ENCODE peak calls at places on chromosomes 4 and X, in nine cellular contexts. One of them, this sample, is unnamed.
A peak's percentile ranks its signal among the peaks of the same experiment; 100 is the strongest.

GRCh38 chrX:111216293-111216801 is 53.9 kb downstream of the CAPN6 start:
- DNase-seq in kidney: no peak
- DNase-seq in cardiac muscle cell: no peak
- DNase-seq in CD8-positive, alpha-beta memory T cell: no peak
- DNase-seq in astrocyte: no peak
- DNase-seq in fibroblast of lung: no peak
- DNase-seq in GM12865: no peak
- DNase-seq in BJ: no peak
- DNase-seq in tibial nerve: no peak
- DNase-seq in this sample: no peak

GRCh38 chr4:122874194-122874593 is 47.6 kb downstream of the FGF2 start:
- DNase-seq in kidney: no peak
- DNase-seq in cardiac muscle cell: peak; percentile 90
- DNase-seq in CD8-positive, alpha-beta memory T cell: no peak
- DNase-seq in astrocyte: peak; percentile 82
- DNase-seq in fibroblast of lung: peak; percentile 88
- DNase-seq in GM12865: no peak
- DNase-seq in BJ: peak; percentile 62
- DNase-seq in tibial nerve: no peak
- DNase-seq in this sample: peak; percentile 63

GRCh38 chrX:39613997-39614679 is 483.6 kb downstream of the BCOR start:
- DNase-seq in kidney: no peak
- DNase-seq in cardiac muscle cell: no peak
- DNase-seq in CD8-positive, alpha-beta memory T cell: no peak
- DNase-seq in astrocyte: no peak
- DNase-seq in fibroblast of lung: no peak
- DNase-seq in GM12865: peak; percentile 75
- DNase-seq in BJ: no peak
- DNase-seq in tibial nerve: no peak
- DNase-seq in this sample: no peak

GRCh38 chrX:47573334-47574095 is 8.7 kb upstream of the TIMP1 start:
- DNase-seq in kidney: peak; percentile 77
- DNase-seq in cardiac muscle cell: peak; percentile 84
- DNase-seq in CD8-positive, alpha-beta memory T cell: no peak
- DNase-seq in astrocyte: peak; percentile 58
- DNase-seq in fibroblast of lung: peak; percentile 61
- DNase-seq in GM12865: no peak
- DNase-seq in BJ: peak; percentile 43
- DNase-seq in tibial nerve: peak; percentile 34
- DNase-seq in this sample: no peak

GRCh38 chr4:184392748-184393334 is 81.5 kb downstream of the IRF2 start:
- DNase-seq in kidney: no peak
- DNase-seq in cardiac muscle cell: no peak
- DNase-seq in CD8-positive, alpha-beta memory T cell: no peak
- DNase-seq in astrocyte: no peak
- DNase-seq in fibroblast of lung: no peak
- DNase-seq in GM12865: no peak
- DNase-seq in BJ: no peak
- DNase-seq in tibial nerve: no peak
- DNase-seq in this sample: no peak

GRCh38 chr4:99151452-99151851 is 7.4 kb upstream of the ADH4 start:
- DNase-seq in kidney: no peak
- DNase-seq in cardiac muscle cell: no peak
- DNase-seq in CD8-positive, alpha-beta memory T cell: no peak
- DNase-seq in astrocyte: no peak
- DNase-seq in fibroblast of lung: no peak
- DNase-seq in GM12865: no peak
- DNase-seq in BJ: no peak
- DNase-seq in tibial nerve: no peak
- DNase-seq in this sample: no peak

GRCh38 chr4:3352505-3352904 is 59.7 kb downstream of the RGS12 start:
- DNase-seq in kidney: no peak
- DNase-seq in cardiac muscle cell: no peak
- DNase-seq in CD8-positive, alpha-beta memory T cell: no peak
- DNase-seq in astrocyte: no peak
- DNase-seq in fibroblast of lung: no peak
- DNase-seq in GM12865: no peak
- DNase-seq in BJ: no peak
- DNase-seq in tibial nerve: no peak
- DNase-seq in this sample: no peak

GRCh38 chrX:132023896-132024386 is 839 bp downstream of the STK26 start:
- DNase-seq in kidney: no peak
- DNase-seq in cardiac muscle cell: no peak
- DNase-seq in CD8-positive, alpha-beta memory T cell: peak; percentile 39
- DNase-seq in astrocyte: no peak
- DNase-seq in fibroblast of lung: no peak
- DNase-seq in GM12865: peak; percentile 85
- DNase-seq in BJ: no peak
- DNase-seq in tibial nerve: no peak
- DNase-seq in this sample: no peak

GRCh38 chr4:170399894-170400293 is 310.1 kb upstream of the AADAT start:
- DNase-seq in kidney: no peak
- DNase-seq in cardiac muscle cell: no peak
- DNase-seq in CD8-positive, alpha-beta memory T cell: no peak
- DNase-seq in astrocyte: no peak
- DNase-seq in fibroblast of lung: no peak
- DNase-seq in GM12865: no peak
- DNase-seq in BJ: peak; percentile 21
- DNase-seq in tibial nerve: no peak
- DNase-seq in this sample: no peak

GRCh38 chr4:146095091-146095690 is 80.3 kb upstream of the LSM6 start:
- DNase-seq in kidney: no peak
- DNase-seq in cardiac muscle cell: peak; percentile 79
- DNase-seq in CD8-positive, alpha-beta memory T cell: no peak
- DNase-seq in astrocyte: peak; percentile 12
- DNase-seq in fibroblast of lung: peak; percentile 42
- DNase-seq in GM12865: peak; percentile 79
- DNase-seq in BJ: no peak
- DNase-seq in tibial nerve: no peak
- DNase-seq in this sample: peak; percentile 14

GRCh38 chrX:39112143-39112542 is 310.9 kb downstream of the MID1IP1 start:
- DNase-seq in kidney: no peak
- DNase-seq in cardiac muscle cell: peak; percentile 1
- DNase-seq in CD8-positive, alpha-beta memory T cell: no peak
- DNase-seq in astrocyte: peak; percentile 71
- DNase-seq in fibroblast of lung: peak; percentile 79
- DNase-seq in GM12865: no peak
- DNase-seq in BJ: no peak
- DNase-seq in tibial nerve: no peak
- DNase-seq in this sample: no peak

GRCh38 chrX:131728295-131729145 is 184.6 kb downstream of the OR13H1 start:
- DNase-seq in kidney: no peak
- DNase-seq in cardiac muscle cell: no peak
- DNase-seq in CD8-positive, alpha-beta memory T cell: no peak
- DNase-seq in astrocyte: peak; percentile 49
- DNase-seq in fibroblast of lung: peak; percentile 65
- DNase-seq in GM12865: no peak
- DNase-seq in BJ: no peak
- DNase-seq in tibial nerve: no peak
- DNase-seq in this sample: no peak

GRCh38 chrX:20139966-20140365 is 1.7 kb downstream of the EIF1AX start:
- DNase-seq in kidney: no peak
- DNase-seq in cardiac muscle cell: peak; percentile 28
- DNase-seq in CD8-positive, alpha-beta memory T cell: no peak
- DNase-seq in astrocyte: peak; percentile 67
- DNase-seq in fibroblast of lung: peak; percentile 73
- DNase-seq in GM12865: no peak
- DNase-seq in BJ: peak; percentile 39
- DNase-seq in tibial nerve: no peak
- DNase-seq in this sample: peak; percentile 19

GRCh38 chr4:70892086-70892769 is 9.9 kb upstream of the MOB1B start:
- DNase-seq in kidney: no peak
- DNase-seq in cardiac muscle cell: peak; percentile 24
- DNase-seq in CD8-positive, alpha-beta memory T cell: no peak
- DNase-seq in astrocyte: no peak
- DNase-seq in fibroblast of lung: no peak
- DNase-seq in GM12865: no peak
- DNase-seq in BJ: no peak
- DNase-seq in tibial nerve: peak; percentile 56
- DNase-seq in this sample: peak; percentile 39

GRCh38 chr4:5791654-5792053 is 80.7 kb downstream of the EVC start:
- DNase-seq in kidney: peak; percentile 43
- DNase-seq in cardiac muscle cell: no peak
- DNase-seq in CD8-positive, alpha-beta memory T cell: no peak
- DNase-seq in astrocyte: no peak
- DNase-seq in fibroblast of lung: no peak
- DNase-seq in GM12865: no peak
- DNase-seq in BJ: no peak
- DNase-seq in tibial nerve: no peak
- DNase-seq in this sample: no peak

GRCh38 chr4:63528592-63528991 is 880.7 kb downstream of the TECRL start:
- DNase-seq in kidney: no peak
- DNase-seq in cardiac muscle cell: no peak
- DNase-seq in CD8-positive, alpha-beta memory T cell: no peak
- DNase-seq in astrocyte: no peak
- DNase-seq in fibroblast of lung: no peak
- DNase-seq in GM12865: no peak
- DNase-seq in BJ: no peak
- DNase-seq in tibial nerve: no peak
- DNase-seq in this sample: no peak

GRCh38 chrX:134999469-134999868 is 8.7 kb downstream of the SMIM10 start:
- DNase-seq in kidney: no peak
- DNase-seq in cardiac muscle cell: peak; percentile 71
- DNase-seq in CD8-positive, alpha-beta memory T cell: no peak
- DNase-seq in astrocyte: peak; percentile 38
- DNase-seq in fibroblast of lung: peak; percentile 46
- DNase-seq in GM12865: peak; percentile 21
- DNase-seq in BJ: no peak
- DNase-seq in tibial nerve: no peak
- DNase-seq in this sample: peak; percentile 20

GRCh38 chr4:133147365-133147821 is 1.7 kb upstream of the PCDH10 start:
- DNase-seq in kidney: peak; percentile 42
- DNase-seq in cardiac muscle cell: peak; percentile 8
- DNase-seq in CD8-positive, alpha-beta memory T cell: no peak
- DNase-seq in astrocyte: no peak
- DNase-seq in fibroblast of lung: no peak
- DNase-seq in GM12865: no peak
- DNase-seq in BJ: no peak
- DNase-seq in tibial nerve: no peak
- DNase-seq in this sample: no peak
- H3K4me3 ChIP-seq in kidney: peak overlapping the region; percentile 50
- H3K4me3 ChIP-seq in cardiac muscle cell: peak overlapping the region; percentile 50
- H3K4me3 ChIP-seq in CD8-positive, alpha-beta memory T cell: no peak overlapping the region
- H3K4me3 ChIP-seq in astrocyte: peak overlapping the region; percentile 90
- H3K4me3 ChIP-seq in fibroblast of lung: peak overlapping the region; percentile 42
- H3K4me3 ChIP-seq in GM12865: no peak overlapping the region
- H3K4me3 ChIP-seq in BJ: peak overlapping the region; percentile 58
- H3K4me3 ChIP-seq in tibial nerve: peak overlapping the region; percentile 58
- H3K4me3 ChIP-seq in this sample: peak overlapping the region; percentile 66

DNA sequence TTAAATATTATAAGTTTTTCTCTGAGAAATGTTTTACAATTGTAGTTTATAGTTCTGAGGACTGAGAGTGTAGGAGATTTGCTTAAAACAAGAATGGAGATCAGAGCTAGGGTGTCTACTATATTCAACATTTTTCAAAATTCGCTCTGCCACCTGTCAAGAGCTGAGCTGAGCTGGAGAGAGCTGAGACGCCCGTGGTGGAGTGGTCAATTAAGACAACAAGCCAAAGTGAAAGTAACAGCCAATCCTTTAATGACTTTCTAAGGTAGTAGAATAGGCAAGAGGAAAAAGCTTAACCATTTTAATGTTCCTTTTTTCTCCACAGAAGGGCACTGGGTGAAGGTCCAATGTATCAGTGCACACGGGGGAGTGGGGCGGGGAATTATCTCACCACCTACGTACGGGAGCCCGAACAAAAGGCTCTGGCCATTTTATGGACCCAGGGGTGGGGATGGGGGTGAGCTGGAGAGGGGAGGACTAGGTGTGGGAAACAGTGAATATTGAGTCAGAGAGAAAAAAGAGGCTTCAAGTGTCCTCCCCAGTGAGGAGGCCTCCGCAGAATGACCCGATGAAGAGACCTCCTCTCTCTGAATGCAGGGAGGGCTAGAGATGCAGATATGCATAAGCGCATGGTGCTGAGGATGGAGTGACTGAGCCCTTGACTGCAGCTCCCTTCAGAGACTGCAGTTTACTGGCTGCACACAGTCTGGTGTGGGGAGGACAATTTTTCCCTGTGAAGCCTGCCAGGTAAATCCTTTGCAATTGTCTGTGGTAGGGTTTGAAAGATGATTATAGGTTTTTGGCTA is 60.8 kb downstream of the SPCS3 start:
- DNase-seq in kidney: no peak
- DNase-seq in cardiac muscle cell: no peak
- DNase-seq in CD8-positive, alpha-beta memory T cell: no peak
- DNase-seq in astrocyte: no peak
- DNase-seq in fibroblast of lung: no peak
- DNase-seq in GM12865: peak; percentile 7
- DNase-seq in BJ: no peak
- DNase-seq in tibial nerve: no peak
- DNase-seq in this sample: no peak
- H3K4me3 ChIP-seq in kidney: peak overlapping the region; percentile 57
- H3K4me3 ChIP-seq in cardiac muscle cell: no peak overlapping the region
- H3K4me3 ChIP-seq in CD8-positive, alpha-beta memory T cell: no peak overlapping the region
- H3K4me3 ChIP-seq in astrocyte: no peak overlapping the region
- H3K4me3 ChIP-seq in fibroblast of lung: no peak overlapping the region
- H3K4me3 ChIP-seq in GM12865: no peak overlapping the region
- H3K4me3 ChIP-seq in BJ: no peak overlapping the region
- H3K4me3 ChIP-seq in tibial nerve: peak overlapping the region; percentile 6
- H3K4me3 ChIP-seq in this sample: no peak overlapping the region

DNA sequence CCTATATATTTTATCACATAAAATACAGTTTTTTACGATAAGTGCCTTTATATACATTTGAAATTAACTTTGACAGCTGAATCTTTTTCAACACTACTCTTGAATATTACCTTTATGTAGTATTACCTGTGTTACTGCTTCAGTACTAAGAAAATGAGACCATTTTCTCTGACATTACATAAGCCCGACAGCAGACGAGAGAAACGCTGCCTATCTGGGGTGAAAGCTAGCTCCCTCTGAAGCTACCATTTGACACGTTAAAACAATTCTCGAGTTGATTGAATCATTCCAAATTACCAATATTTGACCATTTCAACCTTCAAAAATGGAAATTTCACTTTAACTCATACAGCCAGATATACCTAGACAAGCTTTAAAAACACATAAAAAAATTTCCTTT is 893 bp downstream of the GPM6A start:
- DNase-seq in kidney: no peak
- DNase-seq in cardiac muscle cell: no peak
- DNase-seq in CD8-positive, alpha-beta memory T cell: no peak
- DNase-seq in astrocyte: no peak
- DNase-seq in fibroblast of lung: no peak
- DNase-seq in GM12865: no peak
- DNase-seq in BJ: no peak
- DNase-seq in tibial nerve: no peak
- DNase-seq in this sample: no peak
- H3K4me3 ChIP-seq in kidney: no peak overlapping the region
- H3K4me3 ChIP-seq in cardiac muscle cell: no peak overlapping the region
- H3K4me3 ChIP-seq in CD8-positive, alpha-beta memory T cell: no peak overlapping the region
- H3K4me3 ChIP-seq in astrocyte: no peak overlapping the region
- H3K4me3 ChIP-seq in fibroblast of lung: no peak overlapping the region
- H3K4me3 ChIP-seq in GM12865: no peak overlapping the region
- H3K4me3 ChIP-seq in BJ: no peak overlapping the region
- H3K4me3 ChIP-seq in tibial nerve: no peak overlapping the region
- H3K4me3 ChIP-seq in this sample: no peak overlapping the region

DNA sequence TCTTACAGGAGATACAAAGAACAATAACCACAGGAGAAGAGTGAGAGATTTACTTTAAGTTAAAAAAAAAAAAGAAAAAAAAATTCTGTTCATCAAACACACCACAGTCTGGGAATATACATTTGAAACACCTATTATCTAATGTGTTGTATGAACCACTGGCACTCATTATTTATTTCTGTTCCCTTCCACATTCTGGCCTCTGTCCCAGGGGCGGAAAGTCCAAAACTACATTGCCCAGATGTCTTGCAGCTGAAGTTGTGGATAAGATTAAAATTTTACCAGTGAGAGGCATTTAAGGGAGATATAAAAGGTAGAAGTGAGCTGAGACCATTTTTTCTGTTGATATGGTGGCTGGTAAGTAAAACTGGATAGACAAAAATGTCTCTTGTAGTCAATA is 56.2 kb downstream of the SCLT1 start:
- DNase-seq in kidney: no peak
- DNase-seq in cardiac muscle cell: no peak
- DNase-seq in CD8-positive, alpha-beta memory T cell: no peak
- DNase-seq in astrocyte: no peak
- DNase-seq in fibroblast of lung: no peak
- DNase-seq in GM12865: no peak
- DNase-seq in BJ: no peak
- DNase-seq in tibial nerve: no peak
- DNase-seq in this sample: no peak
- H3K4me3 ChIP-seq in kidney: no peak overlapping the region
- H3K4me3 ChIP-seq in cardiac muscle cell: no peak overlapping the region
- H3K4me3 ChIP-seq in CD8-positive, alpha-beta memory T cell: no peak overlapping the region
- H3K4me3 ChIP-seq in astrocyte: no peak overlapping the region
- H3K4me3 ChIP-seq in fibroblast of lung: no peak overlapping the region
- H3K4me3 ChIP-seq in GM12865: no peak overlapping the region
- H3K4me3 ChIP-seq in BJ: no peak overlapping the region
- H3K4me3 ChIP-seq in tibial nerve: no peak overlapping the region
- H3K4me3 ChIP-seq in this sample: no peak overlapping the region

This sample was measured in skeletal muscle cell.